ENCODE peak calls at places on chromosomes 12 and 14, in seven cellular contexts. J is CD8-positive, alpha-beta T cell; K is OCI-LY7; D is heart left ventricle; A is tibial nerve; Y is cardiac muscle cell; B is thyroid gland. W is an unnamed sample.

GRCh38 chr14:52711666-52712065 is 4.7 kb downstream of the PSMC6 start:
- DNase-seq in J (no peak), K (no peak), D (no peak), A (no peak), Y (no peak), B (no peak), W (no peak)

GRCh38 chr14:79248771-79249170 is 962.5 kb downstream of the DIO2 start:
- DNase-seq in J (no peak), K (no peak), D (no peak), A (no peak), Y (no peak), B (no peak), W (no peak)

GRCh38 chr14:38262844-38263243 is 7.0 kb upstream of the CLEC14A start:
- DNase-seq in J (no peak), K (no peak), D (no peak), A (no peak), Y (no peak), B (no peak), W (no peak)

GRCh38 chr12:810635-811415 is 58.4 kb downstream of the WNK1 start:
- DNase-seq in J (no peak), K (no peak), D (no peak), A (no peak), Y (no peak), B (no peak), W (no peak)

GRCh38 chr14:64444984-64445845 is 20.1 kb upstream of the AKAP5 start:
- DNase-seq in J (no peak), K (no peak), D (no peak), A (no peak), Y (no peak), B (no peak), W (no peak)

GRCh38 chr12:108975024-108975593 is 45.8 kb downstream of the SVOP start:
- DNase-seq in J (no peak), K (no peak), D (no peak), A (no peak), Y (no peak), B (no peak), W (no peak)

GRCh38 chr14:105062048-105062433 is 3.2 kb downstream of the GPR132 start:
- DNase-seq in J (no peak), K (no peak), D (no peak), A (no peak), Y (no peak), B (no peak), W (no peak)

GRCh38 chr12:103177624-103178023 is 220.2 kb downstream of the ASCL1 start:
- DNase-seq in J (no peak), K (no peak), D (no peak), A (no peak), Y (no peak), B (no peak), W (no peak)

GRCh38 chr14:95253039-95253620 is 66.6 kb downstream of the CLMN start:
- DNase-seq in J (no peak), K (no peak), D (no peak), A (no peak), Y (no peak), B (no peak), W (no peak)

GRCh38 chr12:109736552-109737108 is 23.0 kb downstream of the FAM222A start:
- DNase-seq in J (no peak), K (no peak), D (peak; percentile 30), A (no peak), Y (peak; percentile 91), B (no peak), W (peak; percentile 41)

GRCh38 chr14:22892488-22892887 is 9.5 kb downstream of the REM2 start:
- DNase-seq in J (no peak), K (no peak), D (no peak), A (no peak), Y (no peak), B (no peak), W (no peak)

GRCh38 chr12:13713746-13714400 is 267.5 kb downstream of the GRIN2B start:
- DNase-seq in J (no peak), K (no peak), D (no peak), A (no peak), Y (peak; percentile 1), B (no peak), W (no peak)

GRCh38 chr12:87772401-87772800 is 256.8 kb downstream of the C12orf50 start:
- DNase-seq in J (no peak), K (no peak), D (no peak), A (no peak), Y (no peak), B (no peak), W (no peak)

GRCh38 chr12:6161124-6161882 is 36.8 kb upstream of the VWF start:
- DNase-seq in J (no peak), K (no peak), D (peak; percentile 70), A (no peak), Y (no peak), B (no peak), W (no peak)

GRCh38 chr12:1606021-1606622 is 11.7 kb upstream of the FBXL14 start:
- DNase-seq in J (no peak), K (no peak), D (peak; percentile 95), A (peak; percentile 90), Y (peak; percentile 81), B (peak; percentile 93), W (peak; percentile 93)

GRCh38 chr12:10982244-10982643 is 4.5 kb downstream of the TAS2R50 start:
- DNase-seq in J (peak; percentile 18), K (no peak), D (no peak), A (no peak), Y (no peak), B (no peak), W (no peak)

GRCh38 chr12:50619610-50619958 is 114.8 kb downstream of the DIP2B start:
- DNase-seq in J (no peak), K (no peak), D (no peak), A (no peak), Y (no peak), B (no peak), W (no peak)

DNA sequence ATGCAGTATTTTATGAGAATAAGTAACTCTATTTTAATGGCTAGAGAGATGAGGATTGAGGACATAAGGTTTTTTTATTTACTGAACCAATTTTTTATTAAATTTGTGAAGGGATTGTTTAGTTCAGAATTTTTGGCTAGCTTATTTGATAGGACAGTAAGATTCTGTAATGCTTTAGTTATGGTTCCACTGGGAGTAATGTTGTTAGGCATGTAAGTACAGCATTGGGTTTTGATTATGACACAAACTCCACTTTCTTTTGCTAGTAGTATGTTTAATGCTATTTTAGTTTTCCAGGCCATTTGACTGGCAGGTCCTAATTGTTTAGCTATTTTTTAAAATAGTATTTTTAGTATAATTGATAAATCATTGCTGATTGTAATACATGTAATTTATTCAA is 33.8 kb upstream of the LRRC10 start:
- DNase-seq in J (no peak), K (no peak), D (no peak), A (no peak), Y (no peak), B (no peak), W (no peak)
- H3K4me1 ChIP-seq in J (no peaks in the 10 kb centered on the region), K (peaks cover 9% of the 10 kb centered on the region), D (peaks cover 5% of the 10 kb centered on the region), A (no peaks in the 10 kb centered on the region), Y (peaks cover 9% of the 10 kb centered on the region), B (peaks cover 12% of the 10 kb centered on the region), W (no peaks in the 10 kb centered on the region)

DNA sequence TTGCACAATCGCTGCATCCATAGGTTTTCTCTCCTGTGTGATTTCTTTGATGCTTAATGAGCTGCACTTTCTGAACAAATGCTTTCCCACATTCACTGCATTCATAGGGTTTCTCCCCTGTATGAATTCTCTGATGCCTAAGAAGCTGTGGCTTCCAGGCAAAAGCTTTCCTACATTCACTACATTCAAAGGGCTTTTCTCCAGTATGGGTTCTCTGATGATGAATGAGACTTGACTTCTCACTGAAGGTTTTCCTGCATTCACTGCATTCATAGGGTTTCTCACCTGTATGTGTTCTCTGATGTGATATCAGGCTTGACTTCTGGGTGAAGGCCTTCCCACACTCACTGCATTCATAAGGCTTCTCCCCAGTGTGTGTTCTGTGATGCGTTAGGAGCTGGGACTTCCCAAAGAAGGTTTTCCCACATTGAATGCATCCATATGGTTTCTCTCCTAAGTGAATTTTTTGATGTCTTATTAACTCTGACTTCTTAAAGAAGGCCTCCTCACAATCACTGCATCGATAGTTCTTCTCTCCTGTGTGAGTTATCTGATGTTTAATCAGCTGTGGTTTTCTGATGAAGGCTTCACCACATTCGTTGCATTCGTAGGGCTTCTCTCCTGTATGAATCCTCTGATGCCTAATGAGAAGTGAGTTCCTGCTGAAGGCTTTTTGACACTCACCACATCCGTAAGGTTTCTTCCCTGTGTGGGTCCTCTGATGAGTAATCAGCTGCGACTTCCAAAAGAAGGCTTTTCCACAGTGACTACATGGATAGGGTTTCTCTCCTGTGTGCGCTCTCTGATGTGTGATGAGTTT is 30.3 kb downstream of the ZNF605 start:
- DNase-seq in J (no peak), K (no peak), D (no peak), A (no peak), Y (no peak), B (no peak), W (no peak)
- H3K9me3 ChIP-seq in J (peaks cover 68% of the 10 kb centered on the region), K (peaks cover 72% of the 10 kb centered on the region), D (peaks cover 99% of the 10 kb centered on the region), A (peaks cover 23% of the 10 kb centered on the region), Y (peaks cover 29% of the 10 kb centered on the region), B (peaks cover 23% of the 10 kb centered on the region), W (peaks cover 100% of the 10 kb centered on the region)

GRCh38 chr12:47276253-47277070 is 196.7 kb upstream of the AMIGO2 start:
- DNase-seq in J (peak; percentile 42), K (peak; percentile 79), D (peak; percentile 32), A (peak; percentile 6), Y (no peak), B (peak; percentile 54), W (no peak)

GRCh38 chr12:47273191-47273626 is 193.4 kb upstream of the AMIGO2 start:
- DNase-seq in J (no peak), K (no peak), D (no peak), A (no peak), Y (no peak), B (no peak), W (no peak)

GRCh38 chr12:47277071-47277408 is 197.3 kb upstream of the AMIGO2 start:
- DNase-seq in J (no peak), K (no peak), D (no peak), A (no peak), Y (no peak), B (no peak), W (no peak)

GRCh38 chr12:47272412-47273190 is 192.8 kb upstream of the AMIGO2 start:
- DNase-seq in J (no peak), K (no peak), D (no peak), A (no peak), Y (no peak), B (no peak), W (no peak)

DNA sequence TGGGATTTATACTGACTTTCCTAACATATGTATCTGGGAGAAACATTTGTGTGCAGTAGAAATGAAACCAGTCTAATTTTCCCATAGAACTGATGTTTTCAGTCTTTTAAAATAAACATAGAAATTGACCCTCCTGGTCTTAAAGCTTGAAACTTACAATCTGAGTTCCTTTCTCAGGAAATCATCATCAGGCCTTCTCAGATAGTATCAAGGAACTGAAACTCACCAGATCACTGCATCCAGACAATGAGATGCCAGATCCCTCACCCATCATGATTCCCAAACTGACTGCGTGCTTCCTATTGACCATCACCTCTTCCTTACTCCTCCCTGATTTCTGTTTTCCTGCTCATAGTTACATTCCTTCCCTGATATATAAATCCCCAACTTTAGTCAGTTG is 195.0 kb upstream of the AMIGO2 start:
- DNase-seq in J (no peak), K (peak; percentile 25), D (no peak), A (no peak), Y (no peak), B (no peak), W (no peak)
- TF ChIP-seq CTCF in J (no peak), K (no peak), D (no peak), A (no peak), Y (no peak), B (no peak), W (no peak)

DNA sequence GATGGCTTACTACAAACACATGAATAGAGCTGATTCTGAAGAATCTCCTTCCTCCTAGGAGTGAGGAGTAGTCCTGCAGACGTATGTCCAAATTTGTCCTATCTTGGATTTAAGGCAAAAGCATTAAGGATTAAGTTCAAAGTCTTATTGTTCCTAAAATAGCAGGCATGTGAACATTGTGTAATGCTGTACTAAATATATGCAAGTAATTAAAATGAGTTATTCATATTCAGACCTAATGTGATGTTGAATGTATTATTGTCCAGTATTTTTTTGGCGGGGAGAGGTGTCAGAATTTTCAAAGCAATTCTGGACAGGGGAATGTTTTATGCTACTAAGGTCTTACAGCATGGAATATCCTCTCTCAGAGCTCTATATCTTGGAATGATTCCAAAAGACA is 60.7 kb upstream of the STK38L start:
- DNase-seq in J (no peak), K (no peak), D (no peak), A (no peak), Y (no peak), B (no peak), W (no peak)
- H3K4me1 ChIP-seq in J (peaks cover 4% of the 10 kb centered on the region), K (no peaks in the 10 kb centered on the region), D (peaks cover 51% of the 10 kb centered on the region), A (no peaks in the 10 kb centered on the region), Y (peaks cover 6% of the 10 kb centered on the region), B (no peaks in the 10 kb centered on the region), W (peaks cover 4% of the 10 kb centered on the region)

W was measured in mucosa of descending colon.